ENCODE peak calls at places on chromosomes 5 and 9, in ten cellular contexts. Z is frontal cortex; W is activated CD4-positive, CD25-positive, alpha-beta regulatory T cell treated with anti-CD3 and anti-CD28 coated beads, Interleukin-2, amount 50 U/mL, for 72 hours; M is activated T-cell treated with anti-CD3 and anti-CD28 coated beads for 1 hour; D is NCI-H1694; H is anterior cingulate cortex; X is CD4-positive, alpha-beta T cell; S is RKO; B is iPS-NIHi11; O is CD8-positive, alpha-beta memory T cell. Q is an unnamed sample.

GRCh38 chr5:154078305-154078704 is 39.5 kb downstream of the MFAP3 start:
- DNase-seq in B (no peak), M (no peak), O (no peak), D (peak; percentile 68), Z (no peak), X (no peak), S (no peak), H (no peak), W (no peak), Q (no peak)

GRCh38 chr9:132793606-132794580 is 84.2 kb downstream of the AK8 start:
- DNase-seq in O (no peak), W (peak; percentile 5), Z (no peak), X (no peak), D (no peak), S (no peak), B (no peak), H (no peak), M (no peak), Q (no peak)

GRCh38 chr5:65856520-65856919 is 69.9 kb upstream of the ERBIN start:
- DNase-seq in H (no peak), W (no peak), O (no peak), M (no peak), S (no peak), D (no peak), X (no peak), B (no peak), Z (no peak), Q (no peak)

GRCh38 chr5:89972901-89973300 is 436.7 kb downstream of the CETN3 start:
- DNase-seq in B (no peak), W (no peak), D (no peak), O (no peak), M (no peak), H (no peak), Z (no peak), S (no peak), X (no peak), Q (no peak)

GRCh38 chr9:86072393-86073016 is 26.9 kb downstream of the GOLM1 start:
- DNase-seq in S (no peak), Z (no peak), O (no peak), X (no peak), W (no peak), M (no peak), D (no peak), H (no peak), B (no peak), Q (no peak)

GRCh38 chr5:168883253-168883880 is 304.2 kb upstream of the PANK3 start:
- DNase-seq in X (no peak), Z (no peak), M (no peak), S (no peak), O (no peak), W (no peak), H (no peak), D (no peak), B (peak; percentile 25), Q (no peak)

GRCh38 chr9:87535817-87536539 is 38.3 kb downstream of the DAPK1 start:
- DNase-seq in H (no peak), X (no peak), Z (no peak), S (no peak), W (no peak), M (no peak), D (no peak), B (no peak), O (no peak), Q (no peak)

GRCh38 chr9:31135567-31135966 is 1248.9 kb upstream of the ACO1 start:
- DNase-seq in O (no peak), B (no peak), X (no peak), Z (no peak), S (no peak), M (no peak), D (no peak), H (no peak), W (no peak), Q (no peak)

GRCh38 chr5:170296935-170297588 is 515 bp downstream of the LCP2 start:
- DNase-seq in M (no peak), O (no peak), Z (no peak), D (no peak), B (no peak), H (no peak), W (no peak), S (no peak), X (no peak), Q (no peak)

GRCh38 chr9:133112361-133113026 is 8.5 kb downstream of the RALGDS start:
- DNase-seq in Z (no peak), H (no peak), M (no peak), B (no peak), W (no peak), D (no peak), S (no peak), O (peak; percentile 64), X (no peak), Q (no peak)

GRCh38 chr5:133196441-133197085 is 144.8 kb downstream of the HSPA4 start:
- DNase-seq in B (no peak), Z (no peak), X (no peak), W (no peak), O (no peak), S (no peak), M (no peak), D (no peak), H (no peak), Q (no peak)

GRCh38 chr9:6842584-6842947 is 84.8 kb downstream of the KDM4C start:
- DNase-seq in D (no peak), O (no peak), M (no peak), S (no peak), X (no peak), Z (no peak), B (no peak), W (no peak), H (no peak), Q (no peak)

GRCh38 chr5:139100825-139101224 is 97.3 kb downstream of the SIL1 start:
- DNase-seq in O (no peak), D (no peak), S (peak; percentile 55), X (no peak), M (no peak), B (no peak), H (no peak), Z (no peak), W (no peak), Q (no peak)

GRCh38 chr9:136481558-136481957 is 1.3 kb downstream of the SEC16A start:
- DNase-seq in M (no peak), S (peak; percentile 35), X (no peak), H (no peak), D (no peak), O (no peak), Z (no peak), B (no peak), W (no peak), Q (no peak)

GRCh38 chr9:127148014-127148413 is 25.6 kb upstream of the ANGPTL2 start:
- DNase-seq in H (no peak), X (no peak), D (no peak), O (no peak), B (no peak), Z (no peak), M (no peak), S (no peak), W (no peak), Q (no peak)

GRCh38 chr5:81749562-81750307 is 1.2 kb downstream of the SSBP2 start:
- DNase-seq in X (peak; percentile 61), M (peak; percentile 43), B (peak; percentile 51), D (no peak), Z (no peak), O (peak; percentile 72), W (peak; percentile 46), S (no peak), H (no peak), Q (peak; percentile 25)

GRCh38 chr9:36572515-36573418 is at the start of gene MELK:
- DNase-seq in X (peak; percentile 88), M (peak; percentile 76), H (peak; percentile 24), D (peak; percentile 29), O (peak; percentile 87), W (peak; percentile 89), S (peak; percentile 86), Z (peak; percentile 78), B (peak; percentile 99), Q (peak; percentile 77)

GRCh38 chr9:72173080-72173479 is 23.8 kb downstream of the GDA start:
- DNase-seq in B (no peak), D (no peak), M (no peak), O (no peak), Z (no peak), S (no peak), W (no peak), X (no peak), H (no peak), Q (no peak)

GRCh38 chr5:119795768-119796167 is 166.4 kb downstream of the FAM170A start:
- DNase-seq in W (no peak), H (no peak), Z (no peak), M (no peak), S (peak; percentile 76), X (no peak), B (no peak), D (no peak), O (no peak), Q (no peak)

GRCh38 chr5:146751781-146752401 is 126.7 kb downstream of the PPP2R2B start:
- DNase-seq in W (peak; percentile 30), M (peak; percentile 14), Z (no peak), H (no peak), X (peak; percentile 41), S (no peak), B (no peak), D (no peak), O (peak; percentile 85), Q (peak; percentile 21)

GRCh38 chr9:114522847-114523246 is 17.6 kb upstream of the WHRN start:
- DNase-seq in W (no peak), O (no peak), B (no peak), M (no peak), S (no peak), X (no peak), D (no peak), H (no peak), Z (no peak), Q (no peak)

GRCh38 chr5:89441965-89442364 is 559.0 kb upstream of the MEF2C start:
- DNase-seq in O (no peak), D (no peak), X (no peak), H (no peak), Z (no peak), W (no peak), M (no peak), S (no peak), B (no peak), Q (no peak)

GRCh38 chr5:129460951-129461815 is 1.1 kb downstream of the ADAMTS19 start:
- DNase-seq in X (no peak), M (no peak), Z (peak; percentile 48), W (no peak), O (no peak), B (peak; percentile 77), H (peak; percentile 5), D (no peak), S (no peak), Q (no peak)

GRCh38 chr5:64458948-64459347 is 46.9 kb upstream of the RGS7BP start:
- DNase-seq in O (no peak), H (peak; percentile 4), B (no peak), Z (no peak), M (no peak), S (no peak), W (no peak), D (no peak), X (no peak), Q (no peak)

GRCh38 chr9:77756449-77756848 is 108.3 kb upstream of the GNA14 start:
- DNase-seq in H (no peak), X (no peak), Z (no peak), B (no peak), O (no peak), D (no peak), M (no peak), S (peak; percentile 7), W (no peak), Q (no peak)

GRCh38 chr9:122120672-122121071 is 27.6 kb upstream of the TTLL11 start:
- DNase-seq in W (no peak), M (no peak), X (no peak), S (no peak), Z (no peak), O (no peak), H (no peak), D (no peak), B (no peak), Q (no peak)

GRCh38 chr5:130954336-130954735 is 210.7 kb downstream of the HINT1 start:
- DNase-seq in B (no peak), W (no peak), H (no peak), M (no peak), X (no peak), O (no peak), S (no peak), Z (no peak), D (no peak), Q (no peak)

GRCh38 chr5:20972419-20972925 is 984.5 kb upstream of the CDH18 start:
- DNase-seq in X (no peak), D (peak; percentile 29), Z (no peak), O (no peak), M (no peak), S (peak; percentile 31), B (peak; percentile 17), H (no peak), W (no peak), Q (no peak)

Q was measured in activated T-helper 9 cell treated with anti-CD3 and anti-CD28 coated beads, Interleukin-2, amount 50 U/mL, for 16 hours.